ENCODE peak calls at places on chromosome 5, in eight cellular contexts. G is GM12892, N is Peyer's patch, Z is GM12891, S is HepG2, A is heart left ventricle, L is NB4, W is right lobe of liver. D is an unnamed sample.

GRCh38 chr5:180785151-180785781 is 17.3 kb downstream of the MGAT1 start:
- DNase-seq in Z (no peak), L (no peak), N (peak), A (no peak), S (peak), W (no peak), G (no peak), D (no peak)

GRCh38 chr5:131959906-131960305 is 14.4 kb upstream of the MEIKIN start:
- DNase-seq in W (no peak), L (no peak), Z (no peak), S (no peak), N (no peak), G (no peak), A (no peak), D (no peak)

GRCh38 chr5:44002381-44002901 is 386.8 kb downstream of the FGF10 start:
- DNase-seq in Z (no peak), A (no peak), G (no peak), N (no peak), S (peak), W (no peak), L (no peak), D (no peak)

GRCh38 chr5:60010328-60010727 is 116.8 kb upstream of the PDE4D start:
- DNase-seq in N (no peak), S (no peak), Z (no peak), A (no peak), G (no peak), W (no peak), L (peak), D (no peak)

GRCh38 chr5:122169350-122170103 is 40.2 kb downstream of the ZNF474 start:
- DNase-seq in W (no peak), S (no peak), N (no peak), Z (no peak), L (no peak), A (no peak), G (no peak), D (no peak)

GRCh38 chr5:76404694-76405306 is 1.7 kb downstream of the IQGAP2 start:
- DNase-seq in Z (no peak), L (peak), A (no peak), S (no peak), N (no peak), G (no peak), W (no peak), D (peak)

GRCh38 chr5:82785941-82786340 is 291.3 kb downstream of the TMEM167A start:
- DNase-seq in A (no peak), S (peak), N (no peak), L (no peak), W (no peak), G (no peak), Z (no peak), D (no peak)

GRCh38 chr5:87020099-87020934 is 247.4 kb upstream of the RASA1 start:
- DNase-seq in Z (peak), W (no peak), N (no peak), L (peak), A (peak), S (no peak), G (peak), D (no peak)

GRCh38 chr5:7395432-7396168 is at the start of gene ADCY2:
- DNase-seq in G (no peak), S (no peak), N (no peak), Z (no peak), L (no peak), A (no peak), W (no peak), D (no peak)

GRCh38 chr5:112338681-112339337 is 80.3 kb downstream of the EPB41L4A start:
- DNase-seq in G (no peak), N (no peak), S (peak), A (no peak), L (no peak), W (no peak), Z (no peak), D (peak)

DNA sequence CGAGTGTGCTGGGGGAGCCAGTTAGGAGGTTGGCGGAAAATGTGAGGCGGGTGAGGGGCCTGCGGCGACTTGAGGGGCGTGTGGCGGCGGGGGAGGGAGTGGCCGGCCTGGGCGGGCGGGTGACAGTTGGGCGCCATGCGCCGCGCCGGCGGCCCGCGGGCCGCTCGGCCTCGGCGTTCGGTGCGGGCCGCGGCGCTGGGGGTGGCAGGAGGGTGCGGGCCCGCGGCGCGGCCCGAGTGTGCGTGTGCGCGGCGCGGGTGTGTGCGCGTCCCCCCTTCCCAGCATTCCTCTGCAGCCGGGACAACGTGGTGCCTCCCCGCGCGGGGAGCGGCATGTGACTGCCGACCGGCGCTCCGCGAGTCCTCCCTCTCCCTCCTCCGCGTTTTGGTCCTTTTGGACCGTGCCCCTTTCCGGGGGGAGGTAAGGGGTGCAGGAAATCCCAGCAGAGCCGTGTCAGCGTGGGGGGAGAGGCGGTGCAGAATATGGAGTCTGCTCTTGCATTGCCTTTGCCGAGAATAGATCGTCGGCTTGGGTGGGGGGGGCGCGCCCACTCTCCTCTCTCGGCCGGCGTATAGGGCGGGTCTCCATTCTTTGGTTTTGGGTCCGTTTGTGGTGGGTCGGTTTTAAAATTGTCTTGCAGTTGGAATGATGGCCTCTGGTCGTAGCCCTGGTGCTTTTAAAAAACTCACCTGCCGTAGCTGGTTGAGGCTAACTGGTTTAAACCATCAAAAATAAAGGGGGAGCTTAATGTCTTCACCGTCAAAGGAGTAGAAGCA is 1.9 kb downstream of the LARP1 start:
- DNase-seq in W (peak), G (no peak), Z (no peak), L (peak), N (peak), S (no peak), A (peak), D (peak)
- TF ChIP-seq POLR2A in W (no peak), G (peak), Z (peak), L (no peak), N (no peak), S (no peak), A (no peak), D (no peak)

DNA sequence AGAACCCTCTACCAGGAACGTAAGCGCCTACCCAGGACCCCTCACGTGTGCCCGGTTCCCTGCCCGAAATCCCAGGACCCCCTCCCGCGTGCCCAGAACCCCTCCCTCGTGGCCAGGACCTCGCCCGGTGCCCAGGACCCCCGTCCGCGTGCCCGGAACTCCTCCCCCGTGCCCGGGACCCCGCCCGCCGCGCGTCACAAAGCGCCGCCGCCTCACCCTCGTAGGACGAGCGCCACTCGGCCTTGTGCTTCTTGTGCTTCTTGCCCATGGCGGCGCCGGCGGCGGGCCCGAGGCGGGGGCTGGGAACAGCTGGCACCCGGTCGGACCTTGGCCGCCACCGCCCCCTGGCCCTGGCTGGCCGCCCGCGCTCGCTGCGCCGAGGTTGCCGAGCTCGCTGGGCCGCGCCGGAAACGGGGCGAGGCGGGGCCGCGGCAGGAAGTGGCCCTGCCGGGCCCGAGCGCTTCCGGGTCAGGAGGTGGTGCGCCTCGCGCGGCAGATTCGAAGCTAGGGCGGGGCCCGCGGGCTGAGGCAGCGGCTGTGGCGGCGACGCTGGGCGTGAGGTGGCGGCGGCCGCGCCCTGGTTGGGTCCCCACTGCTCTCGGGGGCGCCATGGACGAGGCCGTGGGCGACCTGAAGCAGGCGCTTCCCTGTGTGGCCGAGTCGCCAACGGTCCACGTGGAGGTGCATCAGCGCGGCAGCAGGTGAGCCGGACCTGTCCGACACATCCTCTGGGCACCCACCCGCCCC is at the start of the genes BRD9 and TRIP13:
- DNase-seq in W (peak), S (peak), Z (peak), L (peak), A (peak), G (peak), N (peak), D (peak)
- TF ChIP-seq POLR2A in W (peak), S (peak), Z (no peak), L (peak), A (no peak), G (peak), N (peak), D (peak)

GRCh38 chr5:159207222-159207615 is 2.1 kb downstream of the RNF145 start:
- DNase-seq in L (no peak), N (no peak), G (no peak), Z (no peak), S (no peak), A (no peak), W (no peak), D (no peak)

GRCh38 chr5:159210306-159210722 is 961 bp upstream of the RNF145 start:
- DNase-seq in N (no peak), L (peak), G (no peak), W (no peak), A (no peak), Z (no peak), S (peak), D (peak)

GRCh38 chr5:159207616-159208507 is 1.5 kb downstream of the RNF145 start:
- DNase-seq in W (peak), N (peak), S (peak), Z (peak), A (peak), L (peak), G (peak), D (peak)

GRCh38 chr5:159209438-159210305 is at the start of gene RNF145:
- DNase-seq in Z (peak), L (peak), S (peak), G (peak), A (peak), N (peak), W (peak), D (peak)

DNA sequence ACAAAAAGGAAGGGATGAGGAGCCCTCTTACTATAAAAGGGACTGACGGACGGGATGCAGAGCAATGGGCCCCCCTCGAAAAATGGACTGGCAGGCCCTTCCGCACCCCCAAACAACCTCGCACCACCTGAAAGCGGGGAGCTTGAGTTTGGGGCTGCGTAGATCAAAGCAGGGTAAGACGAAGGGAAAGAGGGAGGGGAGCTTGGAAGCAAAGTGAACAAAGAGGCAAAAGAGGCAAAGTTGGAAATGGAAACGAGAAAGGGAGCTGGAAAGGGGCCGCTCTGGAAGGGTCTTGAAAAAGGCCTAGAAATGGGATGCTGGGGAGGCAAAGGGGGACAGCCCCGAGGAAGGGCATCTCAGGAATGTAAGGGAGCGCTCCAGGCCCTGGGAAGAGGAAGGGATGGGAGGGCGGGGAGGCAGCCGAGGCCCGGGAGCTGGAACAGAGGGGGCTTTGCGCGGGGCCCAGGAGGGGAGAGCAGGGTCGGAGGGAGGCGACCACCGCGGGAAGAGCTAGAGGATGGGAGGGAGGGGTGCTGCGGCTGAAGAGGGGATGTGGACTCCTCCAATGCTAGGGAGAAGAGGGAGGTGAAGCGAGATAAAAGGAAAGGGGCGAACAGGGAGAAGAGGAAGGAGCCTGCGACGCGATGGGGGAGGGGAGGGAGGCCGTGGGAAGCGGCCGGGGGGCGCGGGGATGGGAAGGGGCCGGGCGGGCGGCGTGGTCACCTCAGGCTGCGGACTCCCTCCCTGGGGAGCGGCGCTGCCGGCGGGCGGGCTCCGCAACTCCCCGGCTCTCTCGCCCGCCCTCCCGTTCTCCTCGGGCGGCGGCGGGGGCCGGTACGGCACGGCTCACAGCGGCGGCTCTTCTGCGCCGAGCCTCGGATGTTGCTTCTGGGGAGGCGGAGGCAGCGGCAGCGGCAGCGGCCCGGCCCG is 580 bp downstream of the RNF145 start:
- DNase-seq in Z (peak), S (peak), N (peak), G (peak), L (peak), A (peak), W (peak), D (peak)
- TF ChIP-seq POLR2A in Z (no peak), S (no peak), N (no peak), G (no peak), L (no peak), A (no peak), W (no peak), D (no peak)

DNA sequence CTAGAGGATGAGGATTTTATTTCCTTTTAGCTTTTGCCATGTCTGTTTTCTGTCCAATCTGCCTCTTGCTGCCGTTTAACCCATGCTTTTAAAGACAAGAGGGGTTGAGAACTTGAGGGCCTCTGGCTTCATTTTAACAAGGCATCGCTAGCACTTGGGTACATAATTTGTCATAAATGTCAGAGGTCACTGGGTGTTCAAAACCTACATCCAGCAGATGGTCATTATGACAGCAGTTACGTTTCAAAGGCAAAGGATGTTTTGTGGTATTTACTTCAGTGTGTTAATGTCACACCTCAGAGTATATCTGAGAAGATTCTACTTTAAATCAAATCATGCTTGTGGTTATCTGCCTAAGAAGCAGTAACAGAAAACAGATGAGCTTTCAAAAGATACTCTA is 918.3 kb downstream of the NR2F1-AS1 start:
- DNase-seq in L (no peak), W (no peak), A (no peak), N (no peak), G (no peak), Z (no peak), S (no peak), D (no peak)
- TF ChIP-seq POLR2A in L (no peak), W (no peak), A (no peak), N (no peak), G (no peak), Z (no peak), S (no peak), D (no peak)

DNA sequence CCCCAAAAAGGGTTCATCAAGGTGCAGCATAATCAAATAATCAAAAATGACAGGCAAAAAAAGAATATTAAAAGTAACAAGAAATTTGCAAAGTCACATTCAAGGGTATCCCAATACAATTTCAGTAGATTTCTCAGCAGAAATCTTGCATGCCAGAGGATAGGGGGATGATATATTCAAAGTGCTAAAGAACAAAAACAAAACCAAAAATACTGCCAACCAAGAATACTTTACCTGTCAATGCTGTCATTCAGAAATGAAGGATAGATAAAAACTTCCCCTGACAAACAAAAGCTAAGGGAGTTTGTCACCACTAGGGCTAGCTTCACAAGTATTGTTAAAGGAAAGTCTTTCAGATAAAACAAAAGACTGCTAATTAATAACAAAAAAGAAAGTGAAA is 68.7 kb upstream of the EDIL3 start:
- DNase-seq in G (no peak), Z (no peak), N (no peak), W (no peak), A (no peak), L (no peak), S (no peak), D (no peak)
- TF ChIP-seq POLR2A in G (no peak), Z (no peak), N (no peak), W (no peak), A (no peak), L (no peak), S (no peak), D (no peak)

GRCh38 chr5:126449751-126450271 is 26.6 kb downstream of the GRAMD2B start:
- DNase-seq in S (no peak), L (no peak), G (no peak), W (no peak), Z (no peak), N (no peak), A (no peak), D (no peak)
- TF ChIP-seq POLR2A in S (no peak), L (no peak), G (no peak), W (peak), Z (peak), N (peak), A (no peak), D (peak)

GRCh38 chr5:37902323-37902722 is 62.5 kb upstream of the GDNF start:
- DNase-seq in S (no peak), L (no peak), N (no peak), Z (no peak), A (no peak), W (no peak), G (no peak), D (no peak)

GRCh38 chr5:37900692-37901091 is 60.9 kb upstream of the GDNF start:
- DNase-seq in N (no peak), L (peak), Z (no peak), G (no peak), S (peak), A (peak), W (peak), D (no peak)

GRCh38 chr5:37905230-37905629 is 65.4 kb upstream of the GDNF start:
- DNase-seq in S (no peak), A (no peak), W (no peak), N (no peak), L (no peak), Z (no peak), G (no peak), D (no peak)

GRCh38 chr5:37906416-37906815 is 66.6 kb upstream of the GDNF start:
- DNase-seq in S (no peak), W (no peak), A (no peak), N (no peak), Z (no peak), L (no peak), G (no peak), D (no peak)
- TF ChIP-seq POLR2A in S (no peak), W (no peak), A (no peak), N (no peak), Z (no peak), L (no peak), G (no peak), D (no peak)

DNA sequence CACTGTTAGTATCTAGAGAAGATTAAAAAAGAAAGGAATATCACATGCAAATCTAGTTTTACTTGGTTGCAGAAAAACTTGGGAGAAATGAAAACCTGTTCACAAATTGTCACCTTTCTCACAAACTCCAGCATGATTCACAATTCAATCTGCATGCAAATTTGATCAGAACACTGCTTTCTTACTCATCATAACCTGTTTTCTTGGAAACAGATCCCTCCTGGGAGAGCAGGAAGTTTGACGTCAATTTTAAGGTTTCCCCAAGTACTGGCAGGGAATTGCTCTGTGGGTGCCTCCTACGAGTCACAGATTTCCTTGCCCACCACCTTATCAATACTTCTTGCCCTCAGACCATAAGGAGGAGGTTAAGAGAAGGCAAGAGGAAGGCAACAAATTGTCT is 30.2 kb upstream of the HTR4 start:
- DNase-seq in W (no peak), G (no peak), Z (no peak), N (no peak), L (no peak), S (no peak), A (no peak), D (no peak)
- TF ChIP-seq POLR2A in W (no peak), G (no peak), Z (no peak), N (no peak), L (no peak), S (no peak), A (no peak), D (no peak)

GRCh38 chr5:36703245-36703860 is 96.9 kb downstream of the SLC1A3 start:
- DNase-seq in Z (no peak), G (no peak), A (no peak), W (no peak), L (no peak), N (no peak), S (no peak), D (peak)
- TF ChIP-seq POLR2A in Z (no peak), G (no peak), A (no peak), W (no peak), L (no peak), N (no peak), S (no peak), D (no peak)

D was measured in erythroblast.